ENCODE peak calls at places on chromosomes 3 and 15, in eight cellular contexts. J is suprapubic skin, H is lower lobe of right lung, A is neural progenitor cell, Z is K562, B is lung, G is NB4, F is transverse colon. L is an unnamed sample.

GRCh38 chr15:43232289-43232874 is 11.6 kb upstream of the EPB42 start:
- DNase-seq in Z (no peak), B (no peak), G (no peak), J (no peak), F (no peak), H (no peak), A (no peak), L (no peak)

GRCh38 chr3:50971487-50971924 is 296.8 kb downstream of the DOCK3 start:
- DNase-seq in B (peak; percentile 37), A (peak; percentile 77), Z (peak; percentile 38), F (peak; percentile 34), H (no peak), J (no peak), G (peak; percentile 66), L (peak; percentile 61)

GRCh38 chr3:146218880-146219866 is 31.7 kb downstream of the PLSCR4 start:
- DNase-seq in F (peak; percentile 26), A (peak; percentile 32), Z (peak; percentile 8), B (no peak), G (peak; percentile 25), H (no peak), J (no peak), L (no peak)

GRCh38 chr3:52849656-52850055 is 14.8 kb upstream of the MUSTN1 start:
- DNase-seq in F (no peak), A (no peak), G (no peak), B (no peak), J (no peak), Z (no peak), H (no peak), L (no peak)

GRCh38 chr3:132445812-132446211 is 28.5 kb downstream of the DNAJC13 start:
- DNase-seq in J (no peak), F (no peak), A (no peak), G (peak; percentile 67), Z (no peak), B (no peak), H (no peak), L (peak; percentile 3)

GRCh38 chr15:61653110-61653509 is 407.1 kb downstream of the VPS13C start:
- DNase-seq in A (no peak), H (no peak), B (no peak), F (peak; percentile 13), G (no peak), Z (no peak), J (no peak), L (no peak)

GRCh38 chr3:12097972-12098371 is 60.7 kb downstream of the TIMP4 start:
- DNase-seq in B (no peak), G (no peak), F (no peak), Z (no peak), J (no peak), H (no peak), A (no peak), L (no peak)

GRCh38 chr15:89784686-89784960 is 8.5 kb downstream of the MESP2 start:
- DNase-seq in G (no peak), J (no peak), B (no peak), A (no peak), H (no peak), Z (no peak), F (no peak), L (no peak)

GRCh38 chr15:74396445-74397238 is 29.2 kb upstream of the CYP11A1 start:
- DNase-seq in J (no peak), G (peak; percentile 86), A (no peak), H (no peak), B (no peak), Z (no peak), F (peak; percentile 46), L (no peak)

GRCh38 chr3:129224984-129225393 is 24.4 kb upstream of the COPG1 start:
- DNase-seq in F (peak; percentile 83), G (peak; percentile 86), B (peak; percentile 75), H (peak; percentile 88), A (no peak), J (no peak), Z (no peak), L (peak; percentile 99)

GRCh38 chr3:54999159-54999558 is 71.3 kb upstream of the LRTM1 start:
- DNase-seq in J (no peak), A (peak; percentile 61), B (no peak), F (no peak), G (peak; percentile 59), Z (peak; percentile 11), H (no peak), L (no peak)

GRCh38 chr15:59764775-59765174 is 75.7 kb upstream of the BNIP2 start:
- DNase-seq in F (no peak), Z (no peak), A (peak; percentile 10), J (no peak), H (no peak), B (no peak), G (peak; percentile 3), L (no peak)
- TF ChIP-seq CTCF in F (no peak), Z (peak; percentile 9), A (peak; percentile 39), J (no peak), H (no peak), B (no peak), G (peak; percentile 22), L (no peak)

DNA sequence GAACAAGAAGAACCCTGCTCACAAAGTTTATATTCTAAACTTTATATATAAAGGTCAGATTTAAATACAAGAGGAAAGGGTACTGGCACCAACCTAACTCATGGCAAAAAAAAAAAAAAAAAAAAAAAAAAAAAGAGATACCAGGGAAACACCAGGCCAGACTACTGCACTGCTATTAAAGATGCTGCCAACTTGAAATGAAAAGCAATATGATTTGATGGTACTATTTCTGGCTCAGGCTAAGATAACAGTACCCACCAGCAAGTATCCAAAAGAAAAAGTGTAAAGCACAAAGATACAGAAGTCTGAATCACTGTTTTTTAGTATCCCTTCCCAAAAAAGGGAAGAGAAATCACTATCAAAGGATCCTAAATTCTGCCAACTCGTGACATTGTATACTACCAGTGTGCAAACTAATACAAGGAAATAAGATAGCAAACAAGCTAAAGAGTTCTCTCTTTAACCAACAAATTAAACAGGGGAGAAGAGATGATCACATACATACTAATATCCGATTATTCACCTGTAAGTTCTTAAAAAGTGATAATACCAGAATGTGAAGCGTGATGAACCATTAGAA is 28.4 kb downstream of the PEAK1 start:
- DNase-seq in J (no peak), Z (no peak), A (no peak), F (no peak), B (no peak), H (no peak), G (no peak), L (no peak)
- H3K4me3 ChIP-seq in J (no peak overlapping the region), Z (no peak overlapping the region), A (no peak overlapping the region), F (no peak overlapping the region), B (no peak overlapping the region), H (no peak overlapping the region), G (no peak overlapping the region), L (no peak overlapping the region)

GRCh38 chr15:39578851-39579486 is 1.9 kb upstream of the THBS1 start:
- DNase-seq in J (no peak), F (no peak), A (peak; percentile 50), Z (no peak), H (no peak), B (no peak), G (no peak), L (no peak)
- TF ChIP-seq CTCF in J (no peak), F (no peak), A (no peak), Z (no peak), H (no peak), B (no peak), G (no peak), L (no peak)

GRCh38 chr15:52653451-52653964 is 25.7 kb downstream of the ATOSA start:
- DNase-seq in Z (peak; percentile 9), G (no peak), F (no peak), A (peak; percentile 47), J (no peak), B (no peak), H (no peak), L (peak; percentile 99)

GRCh38 chr15:52652286-52652685 is 26.9 kb downstream of the ATOSA start:
- DNase-seq in H (no peak), Z (no peak), F (no peak), A (no peak), G (no peak), B (no peak), J (no peak), L (no peak)

GRCh38 chr15:52652984-52653383 is 26.2 kb downstream of the ATOSA start:
- DNase-seq in J (no peak), H (no peak), Z (peak; percentile 10), F (peak; percentile 12), G (no peak), A (no peak), B (no peak), L (no peak)

GRCh38 chr15:52651114-52651513 is 28.1 kb downstream of the ATOSA start:
- DNase-seq in Z (no peak), A (no peak), H (no peak), G (no peak), J (no peak), F (no peak), B (no peak), L (no peak)

DNA sequence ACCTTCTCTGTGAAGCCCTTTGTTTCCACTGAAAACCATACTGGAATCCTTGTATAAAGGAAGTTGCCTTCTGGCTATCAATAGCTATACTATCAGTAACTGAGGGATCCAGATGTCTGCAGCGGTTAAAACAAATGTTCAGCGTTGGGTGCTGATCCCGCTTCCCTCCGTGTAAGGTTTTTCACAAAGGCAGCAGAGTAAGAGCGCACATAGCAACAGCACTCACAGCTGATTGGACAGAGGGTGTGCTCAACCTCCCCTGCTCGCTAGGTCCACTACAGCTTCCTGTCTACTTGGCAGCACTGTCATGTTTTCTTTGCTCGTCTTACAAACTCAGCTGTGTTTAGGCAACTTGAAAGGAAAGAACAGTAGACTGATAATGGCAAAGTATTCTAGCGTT is 27.3 kb downstream of the ATOSA start:
- DNase-seq in B (peak; percentile 48), F (peak; percentile 65), Z (peak; percentile 85), G (peak; percentile 7), J (no peak), H (no peak), A (peak; percentile 84), L (peak; percentile 98)
- H3K4me3 ChIP-seq in B (no peak overlapping the region), F (peak overlapping the region; percentile 4), Z (peak overlapping the region; percentile 25), G (no peak overlapping the region), J (peak overlapping the region; percentile 13), H (peak overlapping the region; percentile 31), A (peak overlapping the region; percentile 36), L (peak overlapping the region; percentile 46)

L was measured in LNCaP clone FGC.